ENCODE peak calls at places on chromosome 18, in seven cellular contexts. V is neuronal stem cell, A is mesendoderm, D is IMR-90, B is mesenchymal stem cell, Q is trophoblast cell, T is H1. P is an unnamed sample.
A peak's percentile ranks its signal among the peaks of the same experiment; 100 is the strongest.

GRCh38 chr18:44771957-44772917 is 91.5 kb downstream of the SETBP1 start:
- DNase-seq in V (no peak), A (no peak), D (no peak), B (no peak), Q (peak; percentile 98), T (no peak), P (no peak)

GRCh38 chr18:45063246-45064038 is 382.8 kb downstream of the SETBP1 start:
- DNase-seq in V (no peak), A (no peak), D (no peak), B (no peak), Q (peak; percentile 8), T (no peak), P (peak; percentile 62)

GRCh38 chr18:9140381-9140780 is 3.8 kb downstream of the ANKRD12 start:
- DNase-seq in V (no peak), A (no peak), D (no peak), B (no peak), Q (no peak), T (no peak), P (no peak)

GRCh38 chr18:78822886-78823285 is 156.7 kb upstream of the SALL3 start:
- DNase-seq in V (no peak), A (no peak), D (no peak), B (no peak), Q (no peak), T (no peak), P (no peak)

GRCh38 chr18:21571763-21572162 is 28.7 kb downstream of the ESCO1 start:
- DNase-seq in V (no peak), A (no peak), D (no peak), B (no peak), Q (no peak), T (no peak), P (no peak)

GRCh38 chr18:10234912-10235439 is 219.5 kb upstream of the APCDD1 start:
- DNase-seq in V (no peak), A (peak; percentile 59), D (peak; percentile 85), B (peak; percentile 84), Q (no peak), T (no peak), P (no peak)

GRCh38 chr18:906416-907170 is 1.9 kb downstream of the ADCYAP1 start:
- DNase-seq in V (no peak), A (peak; percentile 71), D (no peak), B (no peak), Q (no peak), T (peak; percentile 72), P (peak; percentile 83)

GRCh38 chr18:13620818-13621445 is 105.4 kb downstream of the FAM210A start:
- DNase-seq in V (no peak), A (no peak), D (no peak), B (no peak), Q (no peak), T (no peak), P (no peak)

GRCh38 chr18:5461056-5461455 is 82.7 kb downstream of the EPB41L3 start:
- DNase-seq in V (no peak), A (peak; percentile 32), D (peak; percentile 17), B (peak; percentile 0), Q (no peak), T (no peak), P (no peak)

GRCh38 chr18:3340015-3340681 is 78.2 kb downstream of the MYL12B start:
- DNase-seq in V (no peak), A (peak; percentile 32), D (peak; percentile 56), B (peak; percentile 61), Q (peak; percentile 75), T (no peak), P (no peak)

GRCh38 chr18:44840053-44840826 is 159.6 kb downstream of the SETBP1 start:
- DNase-seq in V (no peak), A (no peak), D (no peak), B (no peak), Q (no peak), T (no peak), P (no peak)

GRCh38 chr18:36593001-36593400 is 235.8 kb downstream of the TPGS2 start:
- DNase-seq in V (no peak), A (no peak), D (peak; percentile 15), B (no peak), Q (peak; percentile 60), T (no peak), P (no peak)

GRCh38 chr18:53426656-53427055 is 797.8 kb downstream of the MBD2 start:
- DNase-seq in V (no peak), A (peak; percentile 71), D (no peak), B (no peak), Q (peak; percentile 33), T (no peak), P (no peak)

GRCh38 chr18:36934884-36935283 is 106.0 kb downstream of the KIAA1328 start:
- DNase-seq in V (no peak), A (no peak), D (peak; percentile 87), B (peak; percentile 24), Q (no peak), T (no peak), P (no peak)

GRCh38 chr18:6731197-6731596 is 1.7 kb downstream of the ARHGAP28 start:
- DNase-seq in V (no peak), A (peak; percentile 37), D (peak; percentile 94), B (peak; percentile 61), Q (no peak), T (no peak), P (no peak)

GRCh38 chr18:59767732-59768131 is 70.5 kb upstream of the CCBE1 start:
- DNase-seq in V (no peak), A (no peak), D (peak; percentile 78), B (no peak), Q (no peak), T (no peak), P (no peak)

GRCh38 chr18:79572848-79573451 is 106.7 kb upstream of the CTDP1 start:
- DNase-seq in V (no peak), A (no peak), D (no peak), B (no peak), Q (no peak), T (no peak), P (no peak)

GRCh38 chr18:67644226-67644625 is 127.7 kb upstream of the DSEL start:
- DNase-seq in V (no peak), A (no peak), D (no peak), B (no peak), Q (no peak), T (no peak), P (no peak)
- H2BK5ac ChIP-seq in V (no peak overlapping the region), A (no peak overlapping the region), D (no peak overlapping the region), B (no peak overlapping the region), Q (no peak overlapping the region), T (no peak overlapping the region), P (no peak overlapping the region)

GRCh38 chr18:46678785-46679404 is 21.9 kb upstream of the LOXHD1 start:
- DNase-seq in V (no peak), A (no peak), D (no peak), B (no peak), Q (no peak), T (no peak), P (no peak)

GRCh38 chr18:46676162-46676830 is 19.3 kb upstream of the LOXHD1 start:
- DNase-seq in V (no peak), A (no peak), D (no peak), B (peak; percentile 68), Q (no peak), T (peak; percentile 23), P (no peak)

GRCh38 chr18:46675112-46675511 is 18.1 kb upstream of the LOXHD1 start:
- DNase-seq in V (no peak), A (no peak), D (no peak), B (peak; percentile 36), Q (no peak), T (no peak), P (no peak)

GRCh38 chr18:46679846-46680598 is 23.0 kb upstream of the LOXHD1 start:
- DNase-seq in V (no peak), A (no peak), D (no peak), B (no peak), Q (no peak), T (no peak), P (no peak)

GRCh38 chr18:46677609-46678470 is 20.8 kb upstream of the LOXHD1 start:
- DNase-seq in V (no peak), A (peak; percentile 53), D (no peak), B (peak; percentile 27), Q (no peak), T (no peak), P (no peak)
- H2BK5ac ChIP-seq in V (no peak overlapping the region), A (no peak overlapping the region), D (no peak overlapping the region), B (no peak overlapping the region), Q (no peak overlapping the region), T (no peak overlapping the region), P (no peak overlapping the region)

DNA sequence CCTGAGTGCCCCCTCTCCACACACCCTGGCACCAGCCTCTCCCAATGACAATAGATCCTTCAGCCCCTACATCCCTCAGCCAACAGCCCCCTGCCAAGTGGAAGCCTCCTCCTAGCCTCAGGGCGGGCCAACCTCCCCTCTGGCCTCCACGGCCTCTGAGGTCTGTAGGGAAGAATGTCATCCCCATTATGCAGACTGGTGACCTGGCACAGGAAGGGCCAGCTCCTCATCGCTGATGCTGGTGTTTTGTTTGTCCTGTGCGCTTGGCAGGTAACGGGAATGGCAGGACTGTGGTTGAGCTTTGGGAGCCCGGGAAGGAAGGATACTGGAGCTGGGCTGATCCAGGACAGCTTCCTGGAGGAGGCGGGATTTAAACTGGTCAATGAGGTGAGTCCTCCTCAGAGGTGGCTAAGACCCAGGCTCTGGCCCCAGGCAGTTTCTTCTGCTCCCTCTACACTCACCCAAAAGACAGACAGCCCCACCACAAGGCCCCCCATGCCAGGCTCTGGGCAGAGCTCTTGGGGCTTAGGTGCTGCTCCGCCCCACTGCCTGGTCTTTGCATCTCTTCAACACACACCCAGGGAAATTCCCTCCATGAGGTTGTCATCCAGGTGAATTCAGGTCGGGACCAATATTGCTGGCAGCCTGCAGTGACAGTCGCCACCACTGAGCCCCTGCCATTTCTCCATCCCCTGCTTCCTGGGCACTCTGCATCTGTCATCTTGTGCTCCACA is 75.2 kb upstream of the SMAD7 start:
- DNase-seq in V (no peak), A (no peak), D (no peak), B (no peak), Q (no peak), T (no peak), P (peak; percentile 25)
- H2BK5ac ChIP-seq in V (peak overlapping the region; percentile 76), A (no peak overlapping the region), D (no peak overlapping the region), B (no peak overlapping the region), Q (no peak overlapping the region), T (no peak overlapping the region), P (no peak overlapping the region)

GRCh38 chr18:26479686-26480079 is 68.7 kb downstream of the KCTD1 start:
- DNase-seq in V (no peak), A (no peak), D (peak; percentile 19), B (no peak), Q (no peak), T (no peak), P (no peak)

GRCh38 chr18:26480897-26481795 is 67.2 kb downstream of the KCTD1 start:
- DNase-seq in V (no peak), A (peak; percentile 48), D (peak; percentile 96), B (peak; percentile 89), Q (peak; percentile 57), T (no peak), P (no peak)

GRCh38 chr18:26482567-26482966 is 65.8 kb downstream of the KCTD1 start:
- DNase-seq in V (no peak), A (peak; percentile 88), D (no peak), B (no peak), Q (no peak), T (peak; percentile 43), P (peak; percentile 85)

GRCh38 chr18:26487437-26487836 is 60.9 kb downstream of the KCTD1 start:
- DNase-seq in V (no peak), A (no peak), D (no peak), B (no peak), Q (peak; percentile 52), T (no peak), P (no peak)

DNA sequence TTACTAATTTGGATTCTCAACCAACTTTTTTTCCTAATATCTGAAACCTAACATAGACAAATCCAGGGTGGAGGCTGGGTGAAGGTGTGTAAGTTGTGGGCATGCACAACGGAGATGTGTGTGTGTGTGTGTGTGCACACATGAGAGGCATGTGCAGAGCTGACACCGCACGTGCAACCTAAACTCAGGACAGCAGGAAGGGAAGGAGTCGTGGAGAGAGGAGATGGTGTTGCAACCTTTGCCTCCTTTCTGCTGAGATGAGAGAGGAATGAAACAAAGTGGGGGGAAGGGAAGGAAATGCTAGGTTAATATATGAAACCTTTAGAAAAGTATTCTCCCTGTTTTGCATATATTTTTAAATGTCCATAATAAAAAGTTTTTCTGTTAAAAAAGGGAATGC is 64.7 kb downstream of the KCTD1 start:
- DNase-seq in V (no peak), A (no peak), D (no peak), B (no peak), Q (no peak), T (no peak), P (no peak)
- H2BK5ac ChIP-seq in V (no peak overlapping the region), A (no peak overlapping the region), D (no peak overlapping the region), B (no peak overlapping the region), Q (no peak overlapping the region), T (no peak overlapping the region), P (no peak overlapping the region)

P was measured in H9.